ENCODE peak calls at places on chromosomes 5 and 9, in four cellular contexts. E is astrocyte of the hippocampus, B is M059J, G is GM03348. R is an unnamed sample.

GRCh38 chr9:13324988-13325387 is 45.5 kb upstream of the MPDZ start:
- DNase-seq in E (peak; percentile 29), B (peak; percentile 1), G (peak; percentile 9), R (no peak)

GRCh38 chr5:94395468-94395867 is 222.9 kb downstream of the KIAA0825 start:
- DNase-seq in E (no peak), B (no peak), G (no peak), R (no peak)

GRCh38 chr5:124957063-124957462 is 210.6 kb upstream of the ZNF608 start:
- DNase-seq in E (no peak), B (no peak), G (no peak), R (peak; percentile 14)

GRCh38 chr5:155103164-155103563 is 89.6 kb downstream of the KIF4B start:
- DNase-seq in E (no peak), B (peak; percentile 9), G (peak; percentile 25), R (no peak)

GRCh38 chr9:112553256-112553826 is 66.7 kb downstream of the KIAA1958 start:
- DNase-seq in E (no peak), B (no peak), G (no peak), R (no peak)

GRCh38 chr9:36029765-36030528 is 6.8 kb upstream of the RECK start:
- DNase-seq in E (peak; percentile 70), B (peak; percentile 93), G (peak; percentile 54), R (peak; percentile 11)

GRCh38 chr9:92100237-92100911 is 14.8 kb downstream of the SPTLC1 start:
- DNase-seq in E (peak; percentile 88), B (peak; percentile 92), G (peak; percentile 88), R (peak; percentile 77)

GRCh38 chr5:156295434-156295833 is 31.5 kb upstream of the SGCD start:
- DNase-seq in E (no peak), B (no peak), G (no peak), R (no peak)

GRCh38 chr5:78720997-78721396 is 72.4 kb upstream of the LHFPL2 start:
- DNase-seq in E (no peak), B (no peak), G (no peak), R (no peak)

GRCh38 chr5:93830893-93831292 is 89.5 kb upstream of the POU5F2 start:
- DNase-seq in E (no peak), B (no peak), G (no peak), R (no peak)

GRCh38 chr5:142716963-142717362 is 31.1 kb upstream of the FGF1 start:
- DNase-seq in E (peak; percentile 84), B (peak; percentile 55), G (peak; percentile 76), R (no peak)

GRCh38 chr5:168339151-168340140 is 48.0 kb downstream of the WWC1 start:
- DNase-seq in E (no peak), B (no peak), G (no peak), R (no peak)

GRCh38 chr9:37464006-37464405 is 1.2 kb downstream of the ZBTB5 start:
- DNase-seq in E (peak; percentile 21), B (no peak), G (no peak), R (no peak)

GRCh38 chr9:115672477-115673316 is 480.9 kb upstream of the PAPPA start:
- DNase-seq in E (peak; percentile 98), B (peak; percentile 99), G (peak; percentile 75), R (peak; percentile 69)

GRCh38 chr5:169945831-169946261 is 34.4 kb downstream of the INSYN2B start:
- DNase-seq in E (peak; percentile 83), B (peak; percentile 87), G (peak; percentile 92), R (no peak)

GRCh38 chr9:136482046-136482792 is 621 bp downstream of the SEC16A start:
- DNase-seq in E (peak; percentile 48), B (peak; percentile 51), G (peak; percentile 67), R (peak; percentile 17)

GRCh38 chr5:154446183-154447073 is 631 bp downstream of the SAP30L start:
- DNase-seq in E (peak; percentile 80), B (peak; percentile 72), G (peak; percentile 79), R (peak; percentile 23)